ENCODE peak calls at places on chromosomes 4 and X, in six cellular contexts. N is tibial nerve, A is heart left ventricle, O is GM12891, C is lower leg skin, V is sigmoid colon. D is an unnamed sample.
A peak's percentile ranks its signal among the peaks of the same experiment; 100 is the strongest.

GRCh38 chr4:177242651-177243296 is 66.9 kb upstream of the NEIL3 start:
- DNase-seq in O (no peak), N (no peak), A (no peak), C (no peak), V (no peak), D (no peak)

GRCh38 chr4:20698382-20698781 is 1.9 kb upstream of the PACRGL start:
- DNase-seq in V (no peak), C (no peak), O (no peak), N (no peak), A (no peak), D (no peak)

GRCh38 chr4:126267689-126268088 is 952.9 kb downstream of the FAT4 start:
- DNase-seq in A (no peak), O (no peak), N (no peak), C (no peak), V (no peak), D (no peak)

GRCh38 chrX:47148946-47149345 is 3.9 kb downstream of the RBM10 start:
- DNase-seq in N (no peak), C (no peak), A (no peak), V (no peak), O (no peak), D (no peak)

GRCh38 chrX:72137846-72138455 is 6.2 kb upstream of the RTL5 start:
- DNase-seq in V (no peak), N (no peak), O (no peak), A (no peak), C (no peak), D (no peak)

GRCh38 chrX:8684201-8684600 is 47.7 kb downstream of the ANOS1 start:
- DNase-seq in O (no peak), A (no peak), C (no peak), V (no peak), N (no peak), D (no peak)

GRCh38 chr4:2186133-2186864 is 55.6 kb downstream of the HAUS3 start:
- DNase-seq in O (no peak), N (no peak), V (no peak), C (no peak), A (no peak), D (no peak)

GRCh38 chr4:36244257-36245084 is at the start of gene ARAP2:
- DNase-seq in V (peak; percentile 67), N (no peak), O (peak; percentile 53), C (peak; percentile 47), A (peak; percentile 45), D (peak; percentile 48)

GRCh38 chr4:104487105-104487504 is 7.6 kb downstream of the CXXC4 start:
- DNase-seq in V (no peak), C (no peak), N (no peak), A (no peak), O (no peak), D (no peak)

GRCh38 chr4:122341906-122342305 is 36.9 kb upstream of the ADAD1 start:
- DNase-seq in V (no peak), A (no peak), O (no peak), C (no peak), N (no peak), D (peak; percentile 3)

GRCh38 chr4:68167706-68168105 is 38.0 kb upstream of the TMPRSS11F start:
- DNase-seq in A (no peak), O (no peak), N (no peak), C (no peak), V (no peak), D (no peak)

GRCh38 chrX:88202149-88202548 is 544.9 kb upstream of the CPXCR1 start:
- DNase-seq in C (no peak), O (no peak), V (no peak), N (no peak), A (no peak), D (no peak)

GRCh38 chr4:98688416-98689290 is 30.2 kb upstream of the TSPAN5 start:
- DNase-seq in N (no peak), A (no peak), O (no peak), C (no peak), V (no peak), D (peak; percentile 24)

GRCh38 chr4:154781126-154781982 is at the start of gene RBM46:
- DNase-seq in N (no peak), A (no peak), O (no peak), V (no peak), C (no peak), D (no peak)

GRCh38 chr4:2084316-2084715 is 25.2 kb downstream of the NAT8L start:
- DNase-seq in A (no peak), C (no peak), V (peak; percentile 43), O (no peak), N (no peak), D (no peak)

GRCh38 chr4:26110493-26110892 is 196.5 kb downstream of the SMIM20 start:
- DNase-seq in O (no peak), V (no peak), A (no peak), N (no peak), C (no peak), D (no peak)

GRCh38 chrX:11381464-11381863 is 88.3 kb downstream of the AMELX start:
- DNase-seq in A (peak; percentile 22), N (no peak), C (peak; percentile 38), V (peak; percentile 71), O (no peak), D (no peak)

GRCh38 chrX:155778844-155779553 is 102.1 kb upstream of the VAMP7 start:
- DNase-seq in V (no peak), N (no peak), A (no peak), O (no peak), C (no peak), D (no peak)

GRCh38 chr4:41882622-41883347 is 52.4 kb upstream of the TMEM33 start:
- DNase-seq in V (no peak), O (peak; percentile 68), N (no peak), A (no peak), C (no peak), D (peak; percentile 65)

GRCh38 chrX:101208152-101208905 is 11.3 kb upstream of the DRP2 start:
- DNase-seq in V (no peak), O (no peak), N (no peak), A (no peak), C (no peak), D (no peak)

GRCh38 chrX:110852180-110852579 is 56.6 kb upstream of the CHRDL1 start:
- DNase-seq in O (no peak), C (no peak), V (no peak), N (no peak), A (no peak), D (no peak)

GRCh38 chrX:261167-261857 is 19.9 kb upstream of the PLCXD1 start:
- DNase-seq in C (peak; percentile 12), O (no peak), A (no peak), V (peak; percentile 57), N (no peak), D (no peak)

GRCh38 chr4:49032440-49033161 is 46.5 kb downstream of the CWH43 start:
- DNase-seq in O (peak; percentile 5), C (no peak), N (no peak), A (no peak), V (no peak), D (no peak)

GRCh38 chr4:168618577-168619265 is 121.9 kb downstream of the PALLD start:
- DNase-seq in A (no peak), C (no peak), O (no peak), V (no peak), N (no peak), D (no peak)

GRCh38 chr4:65999518-65999871 is 329.2 kb upstream of the EPHA5 start:
- DNase-seq in N (no peak), A (no peak), C (no peak), O (no peak), V (no peak), D (no peak)

GRCh38 chr4:139734201-139734874 is 68.7 kb downstream of the MGST2 start:
- DNase-seq in O (no peak), A (no peak), N (no peak), C (peak; percentile 53), V (peak; percentile 79), D (no peak)

GRCh38 chr4:97910005-97910404 is 233.3 kb downstream of the STPG2 start:
- DNase-seq in A (no peak), V (no peak), C (no peak), N (no peak), O (no peak), D (peak; percentile 3)

GRCh38 chr4:74794341-74794801 is at the start of gene BTC:
- DNase-seq in O (no peak), A (peak; percentile 23), V (peak; percentile 78), C (peak; percentile 13), N (no peak), D (peak; percentile 9)

GRCh38 chrX:24332868-24333267 is 19.0 kb upstream of the SUPT20HL2 start:
- DNase-seq in A (no peak), N (no peak), V (no peak), C (no peak), O (no peak), D (no peak)

GRCh38 chr4:176002007-176002623 is 63.5 kb upstream of the WDR17 start:
- DNase-seq in O (peak; percentile 44), V (peak; percentile 74), C (no peak), N (no peak), A (no peak), D (peak; percentile 35)

GRCh38 chr4:159414305-159414704 is 311.4 kb downstream of the RAPGEF2 start:
- DNase-seq in N (no peak), V (no peak), C (no peak), A (no peak), O (no peak), D (no peak)
- TF ChIP-seq POLR2A in N (no peak), V (no peak), C (no peak), A (no peak), O (no peak), D (no peak)

DNA sequence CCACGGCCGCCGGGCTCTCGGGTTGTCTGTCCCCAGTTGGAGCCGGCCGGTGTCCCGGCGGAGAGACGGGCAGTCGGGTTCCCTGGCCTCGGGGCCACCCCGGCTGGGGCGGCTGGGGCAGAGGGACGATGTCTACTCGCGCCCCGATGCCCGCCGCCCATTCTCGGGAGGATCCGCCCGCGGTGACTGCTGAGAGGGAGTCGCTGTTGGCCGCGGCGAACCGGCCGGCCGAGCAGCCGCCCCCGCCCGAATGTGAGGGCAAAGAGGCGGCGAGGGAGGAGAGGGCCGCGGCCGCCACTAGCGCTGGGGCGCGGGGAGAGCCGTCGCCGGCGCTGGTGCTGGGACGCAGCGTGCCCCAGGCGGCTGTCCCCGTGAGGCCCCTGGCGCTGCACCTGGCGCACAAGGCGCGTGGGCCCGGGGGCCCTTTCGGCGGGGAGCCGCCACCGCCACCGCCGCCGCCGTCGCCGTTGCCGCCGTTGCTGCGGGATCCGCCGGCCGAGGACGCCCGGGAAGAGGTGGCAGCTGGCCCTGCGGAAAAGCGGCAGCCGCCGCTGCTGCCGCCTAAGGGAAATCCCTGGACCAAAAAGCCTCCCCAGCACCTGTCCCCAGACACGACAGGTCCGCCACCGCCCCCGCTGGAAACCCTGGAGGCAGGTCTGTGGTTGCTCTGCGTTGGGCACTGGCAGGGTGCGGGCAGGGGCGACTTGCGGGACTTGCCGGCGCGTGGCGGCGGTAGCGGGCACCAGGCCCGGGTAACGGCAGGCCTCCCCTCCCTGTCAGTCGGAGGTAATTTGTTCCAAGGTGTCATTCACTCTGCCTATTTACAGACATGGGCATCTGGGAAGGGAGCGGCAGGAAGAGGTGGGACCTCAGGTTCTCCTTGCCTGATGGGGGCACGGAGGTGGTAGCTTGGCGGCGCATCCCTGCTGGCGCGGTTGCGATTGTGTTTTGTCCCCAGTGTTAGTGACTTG is 739 bp downstream of the LARP1B start:
- DNase-seq in C (peak; percentile 29), O (peak; percentile 51), V (peak; percentile 73), N (peak; percentile 22), A (peak; percentile 59), D (peak; percentile 16)
- TF ChIP-seq POLR2A in C (no peak), O (no peak), V (peak; percentile 58), N (no peak), A (no peak), D (peak; percentile 13)

GRCh38 chrX:120536056-120536455 is 24.7 kb downstream of the CUL4B start:
- DNase-seq in O (no peak), N (no peak), A (no peak), V (no peak), C (no peak), D (no peak)
- TF ChIP-seq POLR2A in O (no peak), N (no peak), A (no peak), V (no peak), C (no peak), D (no peak)

GRCh38 chr4:38663021-38663800 is 788 bp upstream of the KLF3 start:
- DNase-seq in C (peak; percentile 44), O (peak; percentile 67), N (peak; percentile 36), A (no peak), V (peak; percentile 80), D (no peak)
- TF ChIP-seq POLR2A in C (no peak), O (no peak), N (peak; percentile 71), A (no peak), V (peak; percentile 10), D (peak; percentile 86)

D was measured in H54.